ENCODE peak calls at places on chromosomes 7 and 10, in four cellular contexts. One of them, this sample, is unnamed. For H3K4me1, the result is how much of the 10 kb centered on the place peaks cover.

GRCh38 chr7:20407585-20408466 is 77.1 kb downstream of the ITGB8 start:
- DNase-seq in stomach: peak
- DNase-seq in sigmoid colon: peak
- DNase-seq in transverse colon: no peak
- DNase-seq in this sample: no peak

GRCh38 chr7:95608344-95609173 is 12.2 kb upstream of the PDK4 start:
- DNase-seq in stomach: peak
- DNase-seq in sigmoid colon: peak
- DNase-seq in transverse colon: peak
- DNase-seq in this sample: peak

GRCh38 chr10:101446947-101447346 is 93.0 kb downstream of the BTRC start:
- DNase-seq in stomach: no peak
- DNase-seq in sigmoid colon: no peak
- DNase-seq in transverse colon: no peak
- DNase-seq in this sample: no peak

GRCh38 chr7:81478664-81479063 is 291.2 kb downstream of the HGF start:
- DNase-seq in stomach: peak
- DNase-seq in sigmoid colon: no peak
- DNase-seq in transverse colon: peak
- DNase-seq in this sample: no peak

GRCh38 chr10:51700228-51700835 is 937 bp upstream of the CSTF2T start:
- DNase-seq in stomach: peak
- DNase-seq in sigmoid colon: no peak
- DNase-seq in transverse colon: peak
- DNase-seq in this sample: no peak

GRCh38 chr10:70774810-70775678 is 10.1 kb downstream of the TBATA start:
- DNase-seq in stomach: peak
- DNase-seq in sigmoid colon: no peak
- DNase-seq in transverse colon: no peak
- DNase-seq in this sample: peak

GRCh38 chr10:54372164-54372563 is 428.9 kb downstream of the PCDH15 start:
- DNase-seq in stomach: no peak
- DNase-seq in sigmoid colon: no peak
- DNase-seq in transverse colon: no peak
- DNase-seq in this sample: no peak

GRCh38 chr7:144674550-144674949 is 161.3 kb downstream of the TPK1 start:
- DNase-seq in stomach: no peak
- DNase-seq in sigmoid colon: no peak
- DNase-seq in transverse colon: no peak
- DNase-seq in this sample: no peak

GRCh38 chr7:102169651-102170416 is 116.8 kb upstream of the SH2B2 start:
- DNase-seq in stomach: no peak
- DNase-seq in sigmoid colon: no peak
- DNase-seq in transverse colon: no peak
- DNase-seq in this sample: no peak

GRCh38 chr10:63430091-63430998 is 35.4 kb downstream of the JMJD1C start:
- DNase-seq in stomach: no peak
- DNase-seq in sigmoid colon: no peak
- DNase-seq in transverse colon: no peak
- DNase-seq in this sample: no peak

GRCh38 chr7:86966920-86967319 is 92.5 kb downstream of the ELAPOR2 start:
- DNase-seq in stomach: no peak
- DNase-seq in sigmoid colon: no peak
- DNase-seq in transverse colon: no peak
- DNase-seq in this sample: no peak

GRCh38 chr7:100799037-100799896 is 28.1 kb downstream of the EPHB4 start:
- DNase-seq in stomach: peak
- DNase-seq in sigmoid colon: peak
- DNase-seq in transverse colon: peak
- DNase-seq in this sample: no peak

GRCh38 chr10:121956111-121957061 is 18.6 kb downstream of the NSMCE4A start:
- DNase-seq in stomach: no peak
- DNase-seq in sigmoid colon: no peak
- DNase-seq in transverse colon: no peak
- DNase-seq in this sample: no peak

GRCh38 chr7:124020060-124020459 is 12.8 kb downstream of the TMEM229A start:
- DNase-seq in stomach: no peak
- DNase-seq in sigmoid colon: no peak
- DNase-seq in transverse colon: no peak
- DNase-seq in this sample: no peak

GRCh38 chr10:43852644-43853214 is 204.0 kb upstream of the ZNF32 start:
- DNase-seq in stomach: no peak
- DNase-seq in sigmoid colon: no peak
- DNase-seq in transverse colon: no peak
- DNase-seq in this sample: no peak

GRCh38 chr10:87957702-87958101 is 94.3 kb downstream of the PTEN start:
- DNase-seq in stomach: no peak
- DNase-seq in sigmoid colon: no peak
- DNase-seq in transverse colon: no peak
- DNase-seq in this sample: no peak

GRCh38 chr10:33248638-33249037 is 85.8 kb downstream of the NRP1 start:
- DNase-seq in stomach: no peak
- DNase-seq in sigmoid colon: no peak
- DNase-seq in transverse colon: no peak
- DNase-seq in this sample: no peak

GRCh38 chr7:28922618-28923331 is 35.4 kb downstream of the TRIL start:
- DNase-seq in stomach: peak
- DNase-seq in sigmoid colon: peak
- DNase-seq in transverse colon: peak
- DNase-seq in this sample: no peak

GRCh38 chr7:157569967-157570366 is 233.2 kb downstream of the DNAJB6 start:
- DNase-seq in stomach: no peak
- DNase-seq in sigmoid colon: peak
- DNase-seq in transverse colon: no peak
- DNase-seq in this sample: no peak

GRCh38 chr7:84200859-84201258 is 6.3 kb upstream of the SEMA3A start:
- DNase-seq in stomach: no peak
- DNase-seq in sigmoid colon: no peak
- DNase-seq in transverse colon: no peak
- DNase-seq in this sample: no peak

GRCh38 chr10:63573068-63573697 is 52.0 kb downstream of the REEP3 start:
- DNase-seq in stomach: no peak
- DNase-seq in sigmoid colon: no peak
- DNase-seq in transverse colon: no peak
- DNase-seq in this sample: no peak

GRCh38 chr10:1056326-1057105 is at the start of gene WDR37:
- DNase-seq in stomach: peak
- DNase-seq in sigmoid colon: peak
- DNase-seq in transverse colon: peak
- DNase-seq in this sample: no peak
- TF ChIP-seq POLR2AphosphoS5 in stomach: peak
- TF ChIP-seq POLR2AphosphoS5 in sigmoid colon: peak
- TF ChIP-seq POLR2AphosphoS5 in transverse colon: peak
- TF ChIP-seq POLR2AphosphoS5 in this sample: peak

GRCh38 chr10:131636116-131636515 is 264.7 kb upstream of the PPP2R2D start:
- DNase-seq in stomach: no peak
- DNase-seq in sigmoid colon: no peak
- DNase-seq in transverse colon: no peak
- DNase-seq in this sample: peak
- TF ChIP-seq CTCF in stomach: no peak
- TF ChIP-seq CTCF in sigmoid colon: no peak
- TF ChIP-seq CTCF in transverse colon: no peak
- TF ChIP-seq CTCF in this sample: no peak

GRCh38 chr10:79266543-79267312 is 80.5 kb upstream of the PPIF start:
- DNase-seq in stomach: peak
- DNase-seq in sigmoid colon: peak
- DNase-seq in transverse colon: peak
- DNase-seq in this sample: no peak
- H3K4me1 ChIP-seq in stomach: half or more
- H3K4me1 ChIP-seq in sigmoid colon: half or more
- H3K4me1 ChIP-seq in transverse colon: half or more
- H3K4me1 ChIP-seq in this sample: half or more

GRCh38 chr7:135877799-135878198 is 99.4 kb downstream of the MTPN start:
- DNase-seq in stomach: no peak
- DNase-seq in sigmoid colon: no peak
- DNase-seq in transverse colon: no peak
- DNase-seq in this sample: no peak
- TF ChIP-seq POLR2AphosphoS5 in stomach: no peak
- TF ChIP-seq POLR2AphosphoS5 in sigmoid colon: no peak
- TF ChIP-seq POLR2AphosphoS5 in transverse colon: no peak
- TF ChIP-seq POLR2AphosphoS5 in this sample: no peak

This sample was measured in vagina.